ENCODE peak calls at places on chromosomes 11 and 22, in four cellular contexts. One of them, this sample, is unnamed.

GRCh38 chr22:47292546-47293320 is 530.3 kb downstream of the TBC1D22A start:
- DNase-seq in H9: no peak
- DNase-seq in GM23338: no peak
- DNase-seq in fibroblast of lung: peak; percentile 92
- DNase-seq in this sample: no peak

GRCh38 chr22:30033891-30034290 is 46.4 kb upstream of the HORMAD2 start:
- DNase-seq in GM23338: no peak
- DNase-seq in fibroblast of lung: no peak
- DNase-seq in H9: no peak
- DNase-seq in this sample: no peak

GRCh38 chr11:102155676-102156075 is 45.4 kb downstream of the YAP1 start:
- DNase-seq in H9: no peak
- DNase-seq in GM23338: no peak
- DNase-seq in fibroblast of lung: peak; percentile 68
- DNase-seq in this sample: no peak

GRCh38 chr11:45948341-45948740 is 25.9 kb downstream of the LARGE2 start:
- DNase-seq in GM23338: no peak
- DNase-seq in fibroblast of lung: no peak
- DNase-seq in H9: no peak
- DNase-seq in this sample: no peak

GRCh38 chr11:78030429-78031325 is 7.6 kb upstream of the KCTD14 start:
- DNase-seq in H9: no peak
- DNase-seq in fibroblast of lung: peak; percentile 78
- DNase-seq in GM23338: peak; percentile 27
- DNase-seq in this sample: peak; percentile 54

GRCh38 chr11:106087815-106088435 is 10.5 kb downstream of the AASDHPPT start:
- DNase-seq in fibroblast of lung: peak; percentile 74
- DNase-seq in GM23338: peak; percentile 63
- DNase-seq in H9: peak; percentile 32
- DNase-seq in this sample: peak; percentile 23

GRCh38 chr11:83881428-83881827 is 595.3 kb upstream of the CCDC90B start:
- DNase-seq in H9: no peak
- DNase-seq in fibroblast of lung: no peak
- DNase-seq in GM23338: no peak
- DNase-seq in this sample: no peak

GRCh38 chr11:30914143-30914762 is 328.1 kb upstream of the MPPED2 start:
- DNase-seq in GM23338: peak; percentile 87
- DNase-seq in fibroblast of lung: peak; percentile 65
- DNase-seq in H9: peak; percentile 82
- DNase-seq in this sample: peak; percentile 31

GRCh38 chr11:103807806-103808205 is 228.6 kb upstream of the DDI1 start:
- DNase-seq in H9: no peak
- DNase-seq in GM23338: no peak
- DNase-seq in fibroblast of lung: no peak
- DNase-seq in this sample: peak; percentile 93

GRCh38 chr11:130522284-130522961 is 74.0 kb downstream of the ADAMTS15 start:
- DNase-seq in H9: peak; percentile 92
- DNase-seq in fibroblast of lung: peak; percentile 95
- DNase-seq in GM23338: peak; percentile 65
- DNase-seq in this sample: peak; percentile 94

GRCh38 chr11:2860636-2861035 is 24.9 kb downstream of the CDKN1C start:
- DNase-seq in fibroblast of lung: peak; percentile 52
- DNase-seq in H9: no peak
- DNase-seq in GM23338: no peak
- DNase-seq in this sample: peak; percentile 16

GRCh38 chr11:82775736-82776346 is 42.2 kb upstream of the FAM181B start:
- DNase-seq in H9: peak; percentile 72
- DNase-seq in GM23338: peak; percentile 81
- DNase-seq in fibroblast of lung: peak; percentile 38
- DNase-seq in this sample: no peak

GRCh38 chr11:69450857-69451220 is 30.6 kb upstream of the LINC01488 start:
- DNase-seq in fibroblast of lung: no peak
- DNase-seq in H9: no peak
- DNase-seq in GM23338: no peak
- DNase-seq in this sample: no peak

GRCh38 chr11:69448471-69449284 is 32.8 kb upstream of the LINC01488 start:
- DNase-seq in GM23338: no peak
- DNase-seq in fibroblast of lung: no peak
- DNase-seq in H9: no peak
- DNase-seq in this sample: no peak

GRCh38 chr11:69447786-69448185 is 33.7 kb upstream of the LINC01488 start:
- DNase-seq in GM23338: no peak
- DNase-seq in H9: no peak
- DNase-seq in fibroblast of lung: no peak
- DNase-seq in this sample: no peak

GRCh38 chr11:69450064-69450856 is 31.2 kb upstream of the LINC01488 start:
- DNase-seq in H9: no peak
- DNase-seq in fibroblast of lung: no peak
- DNase-seq in GM23338: no peak
- DNase-seq in this sample: no peak

DNA sequence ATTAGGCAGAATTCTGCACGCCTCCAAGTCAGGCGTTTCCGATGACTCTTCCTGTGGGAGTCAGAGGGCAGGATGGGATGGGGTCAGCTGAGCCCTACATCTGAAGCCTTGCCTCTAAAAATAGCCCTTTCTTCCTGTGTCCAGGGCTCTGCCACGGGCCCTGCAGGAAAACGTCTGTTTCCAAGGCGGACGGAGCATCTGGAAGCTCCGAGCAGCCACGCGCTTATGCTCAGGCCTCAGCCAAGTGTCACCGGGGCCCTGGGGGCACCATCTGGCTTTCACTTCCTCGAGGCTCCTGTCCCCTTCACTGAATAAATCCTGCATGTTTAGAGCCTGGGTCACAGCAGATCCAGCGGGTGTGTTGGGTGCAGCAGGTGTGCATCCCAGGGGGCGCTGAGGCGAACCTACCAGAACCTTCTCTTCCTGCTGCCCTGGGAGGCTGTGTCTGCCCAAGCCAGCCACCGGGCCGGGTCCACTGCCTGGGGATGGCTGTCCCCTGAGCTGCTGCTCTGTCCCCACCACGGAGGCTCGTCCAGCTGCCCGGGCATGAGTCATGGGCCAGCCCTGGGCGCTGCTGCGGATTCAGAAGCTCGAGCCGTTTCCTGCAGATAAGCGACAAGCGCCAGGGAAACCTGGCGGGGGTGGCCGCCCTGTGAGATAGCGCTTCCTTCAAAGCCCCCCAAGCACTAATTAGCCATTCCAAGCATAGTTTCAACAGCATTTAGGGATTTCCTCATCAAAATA is 32.0 kb upstream of the LINC01488 start:
- DNase-seq in fibroblast of lung: peak; percentile 51
- DNase-seq in H9: no peak
- DNase-seq in GM23338: no peak
- DNase-seq in this sample: peak; percentile 34
- H3K27ac ChIP-seq in fibroblast of lung: peak overlapping the region; percentile 72
- H3K27ac ChIP-seq in H9: no peak overlapping the region
- H3K27ac ChIP-seq in GM23338: no peak overlapping the region
- H3K27ac ChIP-seq in this sample: no peak overlapping the region

GRCh38 chr11:44338721-44339529 is 29.0 kb upstream of the ALX4 start:
- DNase-seq in fibroblast of lung: no peak
- DNase-seq in GM23338: peak; percentile 53
- DNase-seq in H9: no peak
- DNase-seq in this sample: no peak

GRCh38 chr11:44339530-44339883 is 29.6 kb upstream of the ALX4 start:
- DNase-seq in H9: no peak
- DNase-seq in fibroblast of lung: no peak
- DNase-seq in GM23338: no peak
- DNase-seq in this sample: no peak

GRCh38 chr11:44335052-44335894 is 25.3 kb upstream of the ALX4 start:
- DNase-seq in GM23338: no peak
- DNase-seq in fibroblast of lung: no peak
- DNase-seq in H9: no peak
- DNase-seq in this sample: no peak

GRCh38 chr11:44340656-44341055 is 30.7 kb upstream of the ALX4 start:
- DNase-seq in H9: no peak
- DNase-seq in GM23338: no peak
- DNase-seq in fibroblast of lung: no peak
- DNase-seq in this sample: no peak

GRCh38 chr11:44338031-44338430 is 28.1 kb upstream of the ALX4 start:
- DNase-seq in fibroblast of lung: no peak
- DNase-seq in GM23338: no peak
- DNase-seq in H9: no peak
- DNase-seq in this sample: no peak
- H2AFZ ChIP-seq in fibroblast of lung: no peak overlapping the region
- H2AFZ ChIP-seq in GM23338: no peak overlapping the region
- H2AFZ ChIP-seq in H9: no peak overlapping the region
- H2AFZ ChIP-seq in this sample: no peak overlapping the region

DNA sequence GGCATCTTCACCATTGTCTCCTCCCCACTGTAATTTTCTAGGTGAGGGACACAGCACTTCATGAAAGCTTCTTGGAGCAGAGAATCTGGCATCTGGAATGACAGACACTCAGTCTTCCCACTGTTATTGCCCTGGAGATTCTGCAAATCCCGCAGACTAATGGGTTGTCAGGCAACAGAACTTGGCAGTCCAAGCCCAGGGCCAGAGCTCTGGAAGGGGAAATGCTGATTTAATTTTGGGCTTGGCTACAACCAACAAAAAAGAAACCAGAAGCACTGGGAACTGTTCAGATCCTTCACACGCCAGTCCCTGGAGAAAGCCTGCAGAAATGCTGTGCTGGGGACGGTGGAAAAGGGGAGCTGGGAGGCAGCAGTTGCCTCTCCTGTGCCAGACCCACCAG is 71.5 kb upstream of the BID start:
- DNase-seq in H9: no peak
- DNase-seq in fibroblast of lung: no peak
- DNase-seq in GM23338: no peak
- DNase-seq in this sample: peak; percentile 16
- H3K27ac ChIP-seq in H9: no peak overlapping the region
- H3K27ac ChIP-seq in fibroblast of lung: no peak overlapping the region
- H3K27ac ChIP-seq in GM23338: no peak overlapping the region
- H3K27ac ChIP-seq in this sample: no peak overlapping the region

GRCh38 chr22:40684728-40685127 is 5.4 kb downstream of the MCHR1 start:
- DNase-seq in GM23338: peak; percentile 89
- DNase-seq in H9: peak; percentile 92
- DNase-seq in fibroblast of lung: no peak
- DNase-seq in this sample: no peak
- H2AFZ ChIP-seq in GM23338: no peak overlapping the region
- H2AFZ ChIP-seq in H9: no peak overlapping the region
- H2AFZ ChIP-seq in fibroblast of lung: no peak overlapping the region
- H2AFZ ChIP-seq in this sample: peak overlapping the region; percentile 39

GRCh38 chr11:76287227-76287626 is 80.9 kb upstream of the WNT11 start:
- DNase-seq in GM23338: no peak
- DNase-seq in H9: no peak
- DNase-seq in fibroblast of lung: no peak
- DNase-seq in this sample: no peak
- H3K27ac ChIP-seq in GM23338: no peak overlapping the region
- H3K27ac ChIP-seq in H9: no peak overlapping the region
- H3K27ac ChIP-seq in fibroblast of lung: no peak overlapping the region
- H3K27ac ChIP-seq in this sample: no peak overlapping the region

DNA sequence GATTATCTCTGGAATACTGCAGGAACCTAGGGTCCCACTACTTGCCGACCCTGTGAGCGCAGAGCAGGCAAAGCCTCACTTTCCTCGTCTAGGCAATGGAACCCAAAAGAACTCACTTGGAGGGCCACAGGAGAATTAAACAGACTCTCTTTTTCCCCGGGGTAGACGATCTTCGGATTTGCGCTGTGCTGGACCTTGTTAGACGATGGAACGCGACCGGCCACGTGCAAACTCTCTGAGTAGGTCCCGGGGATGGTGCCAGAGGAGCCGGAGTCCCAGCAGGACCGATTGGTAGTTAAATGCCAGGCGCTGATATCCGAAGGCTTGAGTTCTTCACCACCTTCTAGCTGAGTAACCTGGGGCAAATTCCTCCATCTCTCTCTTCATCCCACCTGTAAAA is 1.0 kb upstream of the SLC1A2 start:
- DNase-seq in H9: peak; percentile 37
- DNase-seq in GM23338: peak; percentile 53
- DNase-seq in fibroblast of lung: no peak
- DNase-seq in this sample: no peak
- H2AFZ ChIP-seq in H9: no peak overlapping the region
- H2AFZ ChIP-seq in GM23338: peak overlapping the region; percentile 98
- H2AFZ ChIP-seq in fibroblast of lung: no peak overlapping the region
- H2AFZ ChIP-seq in this sample: no peak overlapping the region

GRCh38 chr11:1831338-1832180 is 3.2 kb upstream of the SYT8 start:
- DNase-seq in H9: no peak
- DNase-seq in fibroblast of lung: no peak
- DNase-seq in GM23338: no peak
- DNase-seq in this sample: no peak
- H3K27ac ChIP-seq in H9: no peak overlapping the region
- H3K27ac ChIP-seq in fibroblast of lung: no peak overlapping the region
- H3K27ac ChIP-seq in GM23338: no peak overlapping the region
- H3K27ac ChIP-seq in this sample: no peak overlapping the region

GRCh38 chr11:63369971-63370588 is 495 bp downstream of the SLC22A9 start:
- DNase-seq in fibroblast of lung: no peak
- DNase-seq in H9: no peak
- DNase-seq in GM23338: no peak
- DNase-seq in this sample: no peak
- H2AFZ ChIP-seq in fibroblast of lung: no peak overlapping the region
- H2AFZ ChIP-seq in H9: no peak overlapping the region
- H2AFZ ChIP-seq in GM23338: peak overlapping the region; percentile 59
- H2AFZ ChIP-seq in this sample: no peak overlapping the region

This sample was measured in astrocyte.